ENCODE peak calls at places on chromosome 17, in five cellular contexts. G is CD4-positive, alpha-beta T cell; T is K562; M is pancreas; Z is ovary. J is an unnamed sample. For H3K9me3, the result is how much of the 10 kb centered on the place peaks cover.

GRCh38 chr17:82394296-82394695 is 22.7 kb downstream of the UTS2R start:
- DNase-seq in M (no peak), G (no peak), T (no peak), Z (no peak), J (no peak)

GRCh38 chr17:58110012-58110411 is 26.8 kb downstream of the DYNLL2 start:
- DNase-seq in M (no peak), G (no peak), Z (no peak), T (no peak), J (no peak)

GRCh38 chr17:1252203-1252608 is 18.0 kb upstream of the BHLHA9 start:
- DNase-seq in G (no peak), T (no peak), Z (no peak), M (no peak), J (peak)

GRCh38 chr17:50213026-50214015 is 11.9 kb upstream of the COL1A1 start:
- DNase-seq in T (peak), G (no peak), Z (peak), M (no peak), J (no peak)

GRCh38 chr17:35242158-35242804 is 591 bp upstream of the SLFN5 start:
- DNase-seq in T (peak), G (peak), M (peak), Z (peak), J (no peak)

GRCh38 chr17:77117415-77117814 is 23.4 kb upstream of the SEC14L1 start:
- DNase-seq in M (no peak), Z (no peak), T (no peak), G (no peak), J (no peak)

GRCh38 chr17:43723697-43724359 is 34.8 kb downstream of the SOST start:
- DNase-seq in M (no peak), G (no peak), Z (no peak), T (no peak), J (peak)

GRCh38 chr17:50100921-50101345 is 5.8 kb downstream of the PDK2 start:
- DNase-seq in G (no peak), T (no peak), Z (no peak), M (peak), J (no peak)

GRCh38 chr17:47712330-47713023 is 18.5 kb downstream of the TBKBP1 start:
- DNase-seq in Z (no peak), T (no peak), M (no peak), G (no peak), J (no peak)

GRCh38 chr17:67499673-67500072 is 122.6 kb downstream of the PITPNC1 start:
- DNase-seq in Z (no peak), G (no peak), M (no peak), T (no peak), J (no peak)

GRCh38 chr17:1488826-1489275 is 3.6 kb downstream of the MYO1C start:
- DNase-seq in G (no peak), Z (no peak), T (no peak), M (no peak), J (no peak)

GRCh38 chr17:33952425-33952824 is 302.7 kb upstream of the CCL2 start:
- DNase-seq in Z (no peak), G (no peak), M (no peak), T (no peak), J (no peak)

GRCh38 chr17:56752263-56752662 is 81.5 kb downstream of the C17orf67 start:
- DNase-seq in M (no peak), Z (no peak), G (no peak), T (no peak), J (no peak)

GRCh38 chr17:79047923-79048825 is 24.2 kb downstream of the C1QTNF1 start:
- DNase-seq in M (no peak), T (no peak), Z (no peak), G (no peak), J (no peak)

GRCh38 chr17:49076575-49077384 is 55.8 kb upstream of the B4GALNT2 start:
- DNase-seq in G (no peak), T (no peak), M (no peak), Z (no peak), J (no peak)

GRCh38 chr17:78497115-78497540 is 80.1 kb downstream of the DNAH17 start:
- DNase-seq in M (no peak), G (peak), Z (peak), T (peak), J (peak)

DNA sequence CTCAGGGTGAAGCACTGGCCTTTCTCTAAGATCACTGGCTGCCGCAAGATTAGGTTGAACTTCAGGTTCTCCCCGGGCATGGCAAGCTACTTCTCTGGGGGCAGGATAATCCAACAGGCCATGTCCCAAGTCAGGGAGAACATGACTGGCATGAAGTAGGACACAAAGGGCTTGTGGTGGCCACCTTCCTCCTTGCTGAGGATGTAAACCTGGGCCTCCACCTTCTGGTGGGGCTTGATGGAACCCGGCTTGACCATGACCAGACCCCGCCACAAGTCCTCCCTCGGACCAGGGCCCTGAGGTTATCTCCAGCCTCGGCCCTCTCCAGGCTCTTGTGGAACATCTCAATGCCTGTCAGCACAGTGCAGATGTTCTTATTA is 211.1 kb upstream of the WSB1 start:
- DNase-seq in T (no peak), Z (no peak), M (no peak), G (no peak), J (no peak)
- H3K9me3 ChIP-seq in T (under half), Z (under half), M (under half), G (under half), J (under half)

GRCh38 chr17:38867179-38867994 is 2.5 kb upstream of the LASP1 start:
- DNase-seq in G (no peak), M (peak), T (peak), Z (peak), J (peak)
- TF ChIP-seq CTCF in G (peak), M (no peak), T (no peak), Z (no peak), J (no peak)

GRCh38 chr17:70093163-70093562 is 18.1 kb downstream of the KCNJ16 start:
- DNase-seq in G (no peak), Z (no peak), M (no peak), T (no peak), J (no peak)
- H3K9me3 ChIP-seq in G (under half), Z (under half), M (under half), T (under half), J (under half)

DNA sequence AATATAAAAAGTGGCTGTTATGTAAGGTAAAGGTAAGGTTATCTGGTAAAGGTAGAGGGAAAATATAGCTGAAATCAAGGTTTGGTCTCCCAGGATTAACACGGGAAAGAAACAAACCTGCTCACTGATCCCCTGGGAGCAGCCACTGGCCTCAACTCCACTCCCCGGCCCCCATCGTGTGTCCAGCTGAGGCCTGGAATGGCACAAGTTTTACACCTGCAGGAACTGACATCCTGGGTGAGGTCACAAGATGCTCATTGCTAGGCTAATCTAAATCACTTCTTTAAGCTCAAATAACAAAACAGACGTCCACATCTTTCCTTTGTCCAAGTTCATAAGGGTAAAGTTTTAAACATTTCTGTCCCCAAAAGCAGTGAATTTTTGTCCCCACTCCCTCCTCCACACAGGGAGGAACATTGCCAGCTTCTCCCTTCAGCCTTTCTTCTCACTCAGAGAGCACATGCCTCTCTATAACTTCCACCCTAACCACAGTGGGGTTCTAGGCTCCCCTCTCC is 46.3 kb downstream of the ERN1 start:
- DNase-seq in G (no peak), M (no peak), T (no peak), Z (no peak), J (no peak)
- TF ChIP-seq CTCF in G (no peak), M (no peak), T (no peak), Z (no peak), J (no peak)

GRCh38 chr17:70976447-70976846 is 807.1 kb downstream of the KCNJ2 start:
- DNase-seq in M (no peak), T (no peak), G (no peak), Z (no peak), J (no peak)
- H3K9me3 ChIP-seq in M (under half), T (under half), G (under half), Z (under half), J (under half)

GRCh38 chr17:15261063-15261817 is 3.9 kb downstream of the PMP22 start:
- DNase-seq in Z (no peak), G (no peak), T (no peak), M (peak), J (peak)
- TF ChIP-seq CTCF in Z (no peak), G (no peak), T (no peak), M (no peak), J (no peak)

DNA sequence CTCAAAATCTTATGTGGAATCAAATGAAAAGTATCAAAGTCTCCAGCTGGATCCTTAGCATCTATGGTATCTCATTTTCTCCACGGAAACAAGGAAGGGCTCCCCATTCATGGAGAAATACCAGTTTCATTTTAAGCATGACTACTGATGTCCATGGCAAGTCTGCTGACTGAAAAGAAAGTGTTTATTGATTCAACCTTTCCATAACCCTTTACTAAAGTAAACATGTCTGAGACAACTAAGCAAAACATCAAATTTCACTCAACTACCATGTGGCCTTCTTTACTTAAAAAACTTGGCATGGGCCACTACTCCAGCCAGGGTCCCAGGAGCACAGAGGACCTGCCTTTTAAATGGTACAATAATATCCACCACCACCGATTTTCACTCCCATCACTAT is 928.0 kb upstream of the SOX9 start:
- DNase-seq in T (no peak), G (no peak), Z (no peak), M (no peak), J (no peak)
- H3K9me3 ChIP-seq in T (under half), G (under half), Z (under half), M (under half), J (under half)

GRCh38 chr17:10513284-10514067 is 4.9 kb downstream of the MYH1 start:
- DNase-seq in G (no peak), T (no peak), Z (no peak), M (no peak), J (no peak)
- TF ChIP-seq CTCF in G (no peak), T (no peak), Z (no peak), M (no peak), J (no peak)

J was measured in BE2C.